ENCODE peak calls at places on chromosomes 13 and 19, in five cellular contexts. K, Q, A, G and M are unnamed samples.

GRCh38 chr13:97116754-97117153 is 105.4 kb upstream of the MBNL2 start:
- DNase-seq in K (peak), Q (peak), A (no peak), G (no peak), M (no peak)

GRCh38 chr19:18633321-18633720 is 3.5 kb upstream of the KLHL26 start:
- DNase-seq in K (no peak), Q (no peak), A (no peak), G (no peak), M (no peak)

GRCh38 chr19:3124630-3125029 is 11.2 kb upstream of the GNA15 start:
- DNase-seq in K (no peak), Q (no peak), A (no peak), G (no peak), M (no peak)

GRCh38 chr13:49635599-49636433 is 7.5 kb downstream of the ARL11 start:
- DNase-seq in K (peak), Q (peak), A (no peak), G (no peak), M (no peak)

GRCh38 chr19:13996928-13997636 is 9.0 kb downstream of the RFX1 start:
- DNase-seq in K (no peak), Q (no peak), A (no peak), G (peak), M (no peak)

GRCh38 chr13:95505265-95505664 is 47.3 kb upstream of the CLDN10 start:
- DNase-seq in K (no peak), Q (peak), A (no peak), G (no peak), M (no peak)

GRCh38 chr19:13017306-13018036 is 22.2 kb downstream of the NFIX start:
- DNase-seq in K (peak), Q (peak), A (no peak), G (no peak), M (no peak)

GRCh38 chr13:38690231-38690630 is 3.4 kb downstream of the FREM2 start:
- DNase-seq in K (no peak), Q (no peak), A (no peak), G (no peak), M (no peak)

GRCh38 chr19:7550987-7551761 is 15.7 kb downstream of the PNPLA6 start:
- DNase-seq in K (peak), Q (no peak), A (peak), G (peak), M (no peak)

GRCh38 chr19:33795370-33796163 is 1.1 kb upstream of the KCTD15 start:
- DNase-seq in K (peak), Q (peak), A (peak), G (peak), M (no peak)